ENCODE peak calls at places on chromosomes 11 and 22, in four cellular contexts. M, A, U and V are unnamed samples. For H3K4me1 and H3K36me3, the result is how much of the 10 kb centered on the place peaks cover.

GRCh38 chr11:34358258-34358665 is 452 bp upstream of the ABTB2 start:
- DNase-seq in A (peak), M (no peak), U (peak), V (no peak)

GRCh38 chr11:73429121-73429740 is 53.0 kb downstream of the RELT start:
- DNase-seq in M (no peak), A (no peak), U (no peak), V (no peak)

GRCh38 chr11:76444384-76445121 is at the start of gene EMSY:
- DNase-seq in A (peak), U (peak), M (peak), V (peak)

GRCh38 chr22:50674606-50675552 is 2.3 kb downstream of the SHANK3 start:
- DNase-seq in U (peak), A (no peak), M (no peak), V (peak)

GRCh38 chr11:79510948-79511347 is 70.1 kb upstream of the TENM4 start:
- DNase-seq in A (no peak), U (no peak), M (no peak), V (no peak)

GRCh38 chr11:77510095-77510494 is 36.2 kb upstream of the PAK1 start:
- DNase-seq in U (no peak), M (no peak), A (no peak), V (no peak)

GRCh38 chr11:131938321-131938751 is 567.9 kb downstream of the NTM start:
- DNase-seq in M (no peak), U (no peak), A (no peak), V (no peak)

GRCh38 chr11:18731949-18732821 is 6.2 kb upstream of the IGSF22 start:
- DNase-seq in A (peak), M (peak), U (peak), V (peak)

GRCh38 chr11:18265949-18266348 is at the start of gene SAA1:
- DNase-seq in M (no peak), U (no peak), A (no peak), V (no peak)

GRCh38 chr22:29700949-29701927 is 18.6 kb upstream of the CABP7 start:
- DNase-seq in A (no peak), U (no peak), M (no peak), V (no peak)

GRCh38 chr11:65434667-65435179 is 12.1 kb downstream of the NEAT1 start:
- DNase-seq in A (no peak), U (no peak), M (no peak), V (no peak)

GRCh38 chr11:132257861-132258260 is 887.4 kb downstream of the NTM start:
- DNase-seq in A (no peak), U (no peak), M (no peak), V (no peak)

GRCh38 chr11:118211006-118211405 is 13.8 kb downstream of the JAML start:
- DNase-seq in M (no peak), A (no peak), U (peak), V (no peak)

GRCh38 chr11:33387586-33387985 is 130.4 kb downstream of the HIPK3 start:
- DNase-seq in M (no peak), A (no peak), U (no peak), V (no peak)

GRCh38 chr11:69397732-69398131 is 83.7 kb upstream of the LINC01488 start:
- DNase-seq in M (no peak), A (no peak), U (no peak), V (no peak)

GRCh38 chr22:42190274-42190673 is 59.7 kb upstream of the CYP2D6 start:
- DNase-seq in A (no peak), M (no peak), U (no peak), V (no peak)

GRCh38 chr22:50601669-50602337 is 1.2 kb downstream of the MAPK8IP2 start:
- DNase-seq in M (no peak), U (no peak), A (no peak), V (no peak)

GRCh38 chr11:6604081-6604626 is 580 bp downstream of the ILK start:
- DNase-seq in A (peak), M (peak), U (peak), V (peak)

GRCh38 chr22:22037229-22037628 is 54.6 kb upstream of the TOP3B start:
- DNase-seq in A (no peak), U (peak), M (no peak), V (no peak)

GRCh38 chr11:128901655-128902514 is 10.7 kb downstream of the KCNJ5 start:
- DNase-seq in A (no peak), M (no peak), U (no peak), V (no peak)

GRCh38 chr22:44313385-44314006 is 745 bp upstream of the SHISAL1 start:
- DNase-seq in M (no peak), U (no peak), A (peak), V (no peak)

GRCh38 chr11:96293583-96293982 is 49.4 kb downstream of the MAML2 start:
- DNase-seq in A (no peak), M (no peak), U (no peak), V (no peak)

GRCh38 chr11:134476435-134477021 is 64.5 kb upstream of the B3GAT1 start:
- DNase-seq in M (no peak), U (peak), A (no peak), V (no peak)

GRCh38 chr11:125224391-125225015 is 60.0 kb downstream of the PKNOX2 start:
- DNase-seq in M (peak), U (no peak), A (peak), V (no peak)

GRCh38 chr22:42949159-42949558 is 65.8 kb downstream of the PACSIN2 start:
- DNase-seq in M (no peak), U (no peak), A (no peak), V (no peak)

GRCh38 chr11:12900496-12900895 is 108.6 kb upstream of the RASSF10 start:
- DNase-seq in A (no peak), M (no peak), U (no peak), V (no peak)

GRCh38 chr22:45999379-45999971 is 22.5 kb upstream of the WNT7B start:
- DNase-seq in A (no peak), M (no peak), U (no peak), V (no peak)

GRCh38 chr11:118961591-118961990 is 5.5 kb downstream of the UPK2 start:
- DNase-seq in U (no peak), M (no peak), A (no peak), V (no peak)

GRCh38 chr22:31538815-31539214 is 42.5 kb downstream of the SFI1 start:
- DNase-seq in U (no peak), A (no peak), M (no peak), V (no peak)

GRCh38 chr11:69234171-69234570 is 59.8 kb upstream of the MYEOV start:
- DNase-seq in A (no peak), M (no peak), U (no peak), V (no peak)

GRCh38 chr11:126384053-126384335 is 28.5 kb downstream of the ST3GAL4 start:
- DNase-seq in A (no peak), U (no peak), M (no peak), V (no peak)

GRCh38 chr11:3808846-3809623 is 675 bp downstream of the PGAP2 start:
- DNase-seq in A (no peak), M (no peak), U (no peak), V (peak)

GRCh38 chr11:17967661-17968060 is 45.2 kb downstream of the SERGEF start:
- DNase-seq in A (no peak), U (no peak), M (no peak), V (no peak)

GRCh38 chr11:1824221-1825038 is 10.4 kb upstream of the SYT8 start:
- DNase-seq in M (no peak), A (no peak), U (no peak), V (no peak)
- H3K4me1 ChIP-seq in M (half or more), A (under half), U (under half), V (under half)

GRCh38 chr22:27777128-27777527 is 24.4 kb downstream of the MN1 start:
- DNase-seq in M (no peak), U (no peak), A (no peak), V (no peak)

GRCh38 chr22:27782065-27782464 is 19.5 kb downstream of the MN1 start:
- DNase-seq in M (no peak), U (no peak), A (no peak), V (no peak)

GRCh38 chr22:27779650-27780049 is 21.9 kb downstream of the MN1 start:
- DNase-seq in U (no peak), A (no peak), M (no peak), V (no peak)

GRCh38 chr22:27778299-27779090 is 23.1 kb downstream of the MN1 start:
- DNase-seq in U (no peak), M (no peak), A (no peak), V (no peak)

GRCh38 chr22:27780161-27780575 is 21.4 kb downstream of the MN1 start:
- DNase-seq in A (no peak), U (no peak), M (no peak), V (no peak)
- H3K36me3 ChIP-seq in A (under half), U (half or more), M (under half), V (under half)

GRCh38 chr11:27642954-27643353 is 57.3 kb downstream of the BDNF start:
- DNase-seq in M (no peak), A (no peak), U (no peak), V (no peak)
- H3K4me1 ChIP-seq in M (under half), A (under half), U (under half), V (under half)

DNA sequence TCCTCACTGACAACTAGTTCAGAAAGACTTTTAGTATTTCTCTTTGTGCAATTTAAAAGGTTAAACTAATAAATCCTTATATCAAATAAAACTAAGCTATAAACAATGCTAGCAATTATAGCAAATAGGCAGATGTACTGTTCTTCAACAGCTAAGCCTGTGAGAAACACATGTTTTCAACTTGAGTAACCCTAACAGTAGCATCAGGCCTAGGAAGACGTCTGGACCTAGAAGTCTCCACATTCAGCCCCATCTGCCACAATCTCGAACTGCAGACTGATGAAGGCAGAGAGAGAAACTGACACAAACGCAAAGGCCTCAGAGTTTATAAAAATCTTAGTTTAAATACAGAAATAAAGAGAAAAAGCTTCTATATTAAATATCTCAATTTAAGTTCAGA is 2.5 kb downstream of the ST13 start:
- DNase-seq in U (no peak), A (no peak), M (no peak), V (no peak)
- H3K36me3 ChIP-seq in U (half or more), A (under half), M (under half), V (under half)

DNA sequence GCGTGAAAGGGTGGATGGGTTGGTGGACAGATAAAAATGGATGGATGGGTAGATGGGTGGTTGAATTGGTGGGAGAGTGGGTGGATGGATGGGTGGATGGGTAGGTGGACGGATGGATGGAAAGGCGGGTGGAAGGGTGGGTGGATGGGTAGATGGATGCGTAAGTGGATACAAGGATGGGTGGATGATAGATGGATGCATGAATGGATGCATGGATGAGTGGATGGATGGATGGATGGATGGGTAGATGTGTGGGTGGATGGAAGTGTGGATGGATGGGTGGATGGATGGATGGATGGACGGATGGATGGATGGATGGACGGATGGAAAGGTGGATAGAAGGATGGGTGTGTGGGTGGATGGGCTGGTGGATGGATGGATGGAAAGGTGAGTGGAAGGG is 77.0 kb upstream of the GRK3 start:
- DNase-seq in M (no peak), U (no peak), A (no peak), V (no peak)
- H3K4me1 ChIP-seq in M (under half), U (under half), A (under half), V (under half)